ENCODE peak calls at places on chromosome 10, in nine cellular contexts. C, H, K, G, A, N, I, R and F are unnamed samples.

GRCh38 chr10:1187855-1188555 is 131.8 kb downstream of the WDR37 start:
- DNase-seq in R (no peak), C (no peak), H (no peak), N (no peak), A (no peak), G (peak), I (no peak), K (no peak), F (no peak)

GRCh38 chr10:11282156-11282555 is 264.5 kb downstream of the CELF2 start:
- DNase-seq in R (no peak), H (no peak), G (no peak), N (no peak), C (no peak), A (no peak), K (no peak), I (no peak), F (no peak)

GRCh38 chr10:108735380-108735779 is 1187.9 kb downstream of the XPNPEP1 start:
- DNase-seq in H (no peak), I (no peak), A (peak), C (no peak), K (peak), N (no peak), G (no peak), R (no peak), F (no peak)

GRCh38 chr10:102146971-102147428 is 5.2 kb upstream of the NOLC1 start:
- DNase-seq in I (no peak), H (no peak), A (no peak), C (no peak), K (no peak), G (no peak), N (no peak), R (no peak), F (no peak)

GRCh38 chr10:24952146-24952700 is at the start of gene PRTFDC1:
- DNase-seq in A (peak), C (peak), N (peak), R (peak), I (peak), K (no peak), G (peak), H (peak), F (no peak)

GRCh38 chr10:50625663-50626062 is 1.9 kb upstream of the SGMS1 start:
- DNase-seq in A (peak), K (peak), G (no peak), N (peak), C (no peak), I (no peak), H (no peak), R (peak), F (no peak)

GRCh38 chr10:128629111-128630096 is 503.2 kb upstream of the MKI67 start:
- DNase-seq in K (no peak), H (no peak), I (peak), R (peak), G (no peak), A (peak), N (no peak), C (no peak), F (no peak)

GRCh38 chr10:128512767-128513166 is 386.5 kb upstream of the MKI67 start:
- DNase-seq in N (no peak), R (no peak), G (no peak), C (no peak), I (no peak), A (no peak), K (no peak), H (no peak), F (no peak)

GRCh38 chr10:132396495-132397035 is 435 bp upstream of the PWWP2B start:
- DNase-seq in A (peak), I (peak), R (peak), N (peak), G (no peak), H (peak), C (peak), K (no peak), F (no peak)

GRCh38 chr10:102451105-102451969 is at the start of gene C10orf95:
- DNase-seq in K (no peak), A (no peak), H (no peak), R (peak), C (no peak), N (peak), G (no peak), I (peak), F (no peak)

GRCh38 chr10:112952282-112952991 is 2.4 kb downstream of the TCF7L2 start:
- DNase-seq in R (peak), G (peak), K (peak), A (peak), C (peak), H (no peak), I (peak), N (no peak), F (no peak)

GRCh38 chr10:127215882-127216281 is 19.5 kb upstream of the INSYN2A start:
- DNase-seq in A (no peak), I (no peak), H (no peak), C (no peak), N (no peak), G (no peak), R (no peak), K (peak), F (no peak)

GRCh38 chr10:13049774-13050420 is 48.4 kb upstream of the CCDC3 start:
- DNase-seq in H (no peak), N (no peak), G (no peak), C (no peak), K (no peak), I (no peak), A (no peak), R (no peak), F (no peak)

GRCh38 chr10:77637986-77638765 is 568 bp upstream of the KCNMA1 start:
- DNase-seq in R (peak), C (peak), H (no peak), G (peak), N (no peak), I (peak), K (peak), A (peak), F (no peak)

GRCh38 chr10:7409732-7410168 is 1.1 kb downstream of the SFMBT2 start:
- DNase-seq in K (peak), I (no peak), N (peak), R (peak), A (no peak), H (peak), G (peak), C (no peak), F (no peak)

GRCh38 chr10:44352316-44353127 is 32.4 kb downstream of the CXCL12 start:
- DNase-seq in K (peak), I (no peak), G (no peak), A (peak), N (no peak), R (peak), H (peak), C (peak), F (no peak)

GRCh38 chr10:75234683-75235374 is 928 bp downstream of the COMTD1 start:
- DNase-seq in H (no peak), K (no peak), C (peak), A (no peak), R (peak), N (peak), I (peak), G (peak), F (no peak)

GRCh38 chr10:84534168-84534567 is 205.8 kb downstream of the CCSER2 start:
- DNase-seq in C (no peak), A (no peak), N (no peak), R (no peak), K (no peak), H (no peak), G (no peak), I (no peak), F (no peak)
- TF ChIP-seq CTCF in C (no peak), A (peak), N (peak), R (peak), K (peak), H (peak), G (no peak), I (no peak), F (peak)

DNA sequence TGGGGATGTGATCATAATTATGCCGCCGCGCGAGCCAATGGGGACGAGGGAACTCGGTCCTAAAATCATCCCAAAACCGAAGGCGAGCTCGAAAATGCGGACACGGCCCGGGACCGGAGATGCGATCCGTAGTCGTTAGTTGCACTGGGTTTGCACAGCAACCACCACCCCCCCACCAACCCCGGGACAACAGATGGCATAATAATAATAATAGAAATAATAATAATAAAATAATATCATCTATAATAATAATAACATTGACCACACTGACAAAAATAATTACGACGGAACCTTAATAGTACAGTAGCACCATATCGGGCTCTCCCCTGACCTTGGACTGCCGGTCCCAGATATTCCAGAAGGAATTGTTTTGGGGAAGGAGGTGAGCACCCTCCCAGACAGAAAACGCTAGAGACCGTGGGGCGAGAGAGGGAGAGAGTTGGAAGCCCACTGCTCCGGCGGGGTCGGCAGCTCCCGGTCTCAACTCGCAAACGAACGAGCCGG is 1.1 kb upstream of the EMX2 start:
- DNase-seq in C (peak), R (no peak), K (no peak), A (peak), I (no peak), G (peak), H (no peak), N (no peak), F (no peak)
- H3K4me3 ChIP-seq in C (peak), R (no peak), K (no peak), A (no peak), I (no peak), G (peak), H (peak), N (no peak), F (no peak)

DNA sequence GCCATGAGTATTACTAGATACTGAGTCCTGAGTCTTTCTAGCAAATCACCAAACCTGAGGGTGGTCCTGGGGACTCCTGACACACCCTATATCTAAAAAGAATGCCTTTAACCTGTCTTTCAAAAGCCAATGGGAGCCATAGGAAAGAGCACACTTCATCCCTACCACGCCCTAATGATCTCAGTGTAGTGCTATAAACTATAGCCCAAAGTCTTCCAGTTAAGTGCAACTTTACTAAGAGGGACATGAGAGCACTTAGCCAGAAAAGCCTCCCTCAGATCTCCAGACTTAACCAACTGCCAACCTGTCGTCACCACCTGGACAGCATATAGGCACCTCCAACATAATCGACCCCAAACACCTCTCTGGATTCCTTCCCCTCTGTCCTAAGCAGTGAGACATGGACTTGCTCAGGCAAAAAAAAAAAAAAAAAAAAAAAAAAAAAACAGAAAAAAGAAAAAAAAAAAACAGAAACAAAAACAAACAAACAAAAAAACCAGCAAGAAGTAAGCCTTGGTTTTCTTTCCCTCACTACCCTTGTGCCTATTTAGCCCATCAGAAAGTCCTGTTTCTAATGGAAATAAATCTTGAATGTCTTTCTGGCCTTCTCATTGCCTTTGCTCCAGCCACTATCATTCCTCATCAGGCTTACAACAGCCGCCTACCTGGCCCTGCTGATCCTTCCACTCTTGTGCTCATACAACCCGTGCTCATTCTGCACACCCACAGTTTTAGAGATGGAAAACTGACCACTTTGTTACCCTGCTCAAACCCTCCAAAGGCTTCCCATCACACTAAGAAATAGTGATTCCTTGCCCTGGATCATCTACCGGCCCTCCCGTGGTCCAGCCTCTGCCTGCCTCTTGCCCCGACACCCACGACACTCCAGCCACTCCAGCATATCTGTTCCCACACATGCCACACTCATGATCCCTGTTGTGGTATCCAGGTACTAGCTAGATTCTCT is 37.1 kb downstream of the CCDC6 start:
- DNase-seq in A (no peak), C (no peak), N (no peak), G (no peak), R (no peak), H (no peak), K (no peak), I (no peak), F (no peak)
- TF ChIP-seq CTCF in A (no peak), C (no peak), N (no peak), G (no peak), R (no peak), H (no peak), K (no peak), I (no peak), F (no peak)

GRCh38 chr10:95742529-95742884 is 13.5 kb upstream of the ENTPD1 start:
- DNase-seq in K (peak), A (peak), C (no peak), I (no peak), H (peak), N (peak), G (peak), R (peak), F (peak)

GRCh38 chr10:95739046-95739445 is 16.9 kb upstream of the ENTPD1 start:
- DNase-seq in I (no peak), K (no peak), R (no peak), H (no peak), C (no peak), A (no peak), G (no peak), N (no peak), F (no peak)

GRCh38 chr10:95745487-95745886 is 10.5 kb upstream of the ENTPD1 start:
- DNase-seq in G (no peak), I (no peak), A (no peak), H (no peak), N (no peak), C (no peak), K (no peak), R (no peak), F (no peak)

GRCh38 chr10:95741807-95742528 is 14.0 kb upstream of the ENTPD1 start:
- DNase-seq in H (peak), I (no peak), G (no peak), N (peak), R (peak), C (no peak), A (peak), K (peak), F (no peak)

GRCh38 chr10:95742962-95743535 is 12.9 kb upstream of the ENTPD1 start:
- DNase-seq in C (no peak), N (no peak), A (no peak), I (no peak), R (no peak), K (no peak), G (no peak), H (no peak), F (no peak)
- H3K4me3 ChIP-seq in C (no peak), N (peak), A (no peak), I (no peak), R (no peak), K (no peak), G (no peak), H (no peak), F (no peak)

GRCh38 chr10:99660662-99661369 is 1.5 kb downstream of the ENTPD7 start:
- DNase-seq in C (no peak), G (no peak), H (no peak), R (no peak), K (peak), A (peak), I (no peak), N (no peak), F (no peak)

GRCh38 chr10:99659868-99660366 is 608 bp downstream of the ENTPD7 start:
- DNase-seq in H (no peak), N (no peak), K (no peak), I (no peak), G (peak), C (no peak), R (no peak), A (peak), F (no peak)

GRCh38 chr10:99658622-99659030 is 683 bp upstream of the ENTPD7 start:
- DNase-seq in I (peak), K (peak), G (peak), H (peak), C (peak), N (peak), R (peak), A (peak), F (no peak)

GRCh38 chr10:99661370-99661749 is 2.1 kb downstream of the ENTPD7 start:
- DNase-seq in A (peak), C (no peak), H (no peak), I (no peak), R (peak), N (no peak), K (peak), G (no peak), F (no peak)

DNA sequence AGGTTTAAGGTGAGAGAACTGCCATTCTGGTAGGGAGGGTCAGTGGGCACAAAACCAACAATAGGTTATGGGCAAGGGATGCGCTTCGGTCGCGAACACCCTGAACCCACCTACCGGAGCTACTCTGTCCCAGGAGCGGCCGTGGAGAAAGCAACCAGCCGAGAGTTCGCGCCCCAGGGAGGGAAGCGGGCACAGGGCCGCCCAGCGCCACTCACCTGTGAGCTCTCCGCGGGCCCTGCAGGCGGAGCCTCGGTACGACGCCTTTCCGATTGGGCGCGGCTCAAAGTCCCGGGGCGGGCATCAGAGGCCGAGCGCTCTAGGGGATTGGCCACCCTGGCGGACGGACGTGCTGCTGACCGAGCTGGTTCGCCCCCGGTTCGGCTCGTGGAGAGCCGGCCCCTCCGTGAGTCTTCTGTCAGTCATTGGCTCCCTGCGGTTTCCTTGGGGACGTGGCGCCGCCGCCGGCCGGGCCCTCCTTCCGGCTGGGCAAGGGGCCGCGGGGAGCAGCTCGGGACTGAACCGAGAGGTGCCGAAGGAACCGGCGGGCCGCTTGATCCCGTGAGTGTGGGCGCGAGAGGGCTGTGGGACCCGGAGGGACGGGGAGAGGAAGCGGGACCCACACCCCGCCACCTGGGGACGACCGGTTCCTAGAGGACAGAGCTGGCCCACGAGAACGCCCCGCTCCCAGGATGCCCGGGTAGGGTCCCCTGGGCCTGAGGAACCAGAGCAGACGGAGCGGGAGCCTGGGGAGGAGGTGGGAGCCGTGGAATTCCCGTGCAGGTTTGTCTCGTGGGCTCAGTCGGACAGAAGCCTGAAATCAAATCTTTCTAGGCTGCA is at the start of gene ENTPD7:
- DNase-seq in G (peak), A (peak), K (peak), C (peak), I (peak), H (peak), R (peak), N (peak), F (peak)
- TF ChIP-seq CTCF in G (peak), A (peak), K (no peak), C (peak), I (peak), H (peak), R (no peak), N (no peak), F (no peak)

GRCh38 chr10:34729619-34730018 is 85.5 kb downstream of the PARD3 start:
- DNase-seq in R (no peak), K (no peak), C (no peak), G (no peak), A (no peak), H (no peak), I (no peak), N (no peak), F (no peak)

GRCh38 chr10:34727595-34728033 is 87.5 kb downstream of the PARD3 start:
- DNase-seq in K (no peak), I (no peak), H (no peak), A (peak), N (no peak), R (no peak), C (no peak), G (no peak), F (no peak)

GRCh38 chr10:34726862-34727261 is 88.2 kb downstream of the PARD3 start:
- DNase-seq in N (no peak), H (no peak), C (no peak), R (no peak), K (no peak), G (no peak), A (no peak), I (no peak), F (no peak)

GRCh38 chr10:34730726-34731125 is 84.4 kb downstream of the PARD3 start:
- DNase-seq in R (no peak), A (peak), H (no peak), N (no peak), C (no peak), I (no peak), G (no peak), K (no peak), F (no peak)

GRCh38 chr10:34728361-34728760 is 86.7 kb downstream of the PARD3 start:
- DNase-seq in I (no peak), R (no peak), A (no peak), H (no peak), C (no peak), G (no peak), N (no peak), K (no peak), F (no peak)
- H3K4me3 ChIP-seq in I (no peak), R (no peak), A (no peak), H (no peak), C (no peak), G (no peak), N (no peak), K (no peak), F (no peak)